ENCODE peak calls at places on chromosomes 4 and X, in five cellular contexts. H is tibial artery, P is A549, K is choroid plexus epithelial cell, G is Peyer's patch. E is an unnamed sample.

GRCh38 chr4:100962698-100963097 is 384.6 kb downstream of the PPP3CA start:
- DNase-seq in G (no peak), P (no peak), H (no peak), K (no peak), E (no peak)

GRCh38 chrX:2875798-2876399 is 47.2 kb downstream of the GYG2 start:
- DNase-seq in P (no peak), G (no peak), H (no peak), K (peak), E (peak)

GRCh38 chr4:153159728-153160221 is 44.5 kb upstream of the TRIM2 start:
- DNase-seq in P (no peak), K (peak), H (no peak), G (no peak), E (peak)

GRCh38 chrX:140180585-140180984 is 215.3 kb upstream of the CXorf66 start:
- DNase-seq in K (peak), G (no peak), H (no peak), P (no peak), E (peak)

GRCh38 chrX:119406739-119407138 is 7.6 kb downstream of the SLC25A43 start:
- DNase-seq in H (no peak), P (no peak), K (no peak), G (no peak), E (peak)

GRCh38 chrX:40617566-40617965 is 5.7 kb upstream of the MPC1L start:
- DNase-seq in G (no peak), P (no peak), K (no peak), H (no peak), E (no peak)

GRCh38 chr4:123477804-123478209 is 81.2 kb downstream of the SPRY1 start:
- DNase-seq in H (no peak), K (peak), P (no peak), G (peak), E (peak)

GRCh38 chr4:4990857-4991540 is 28.3 kb downstream of the CYTL1 start:
- DNase-seq in H (peak), K (peak), P (peak), G (peak), E (peak)

GRCh38 chr4:87848622-87849351 is 16.0 kb downstream of the MEPE start:
- DNase-seq in P (peak), G (peak), H (peak), K (peak), E (peak)

GRCh38 chr4:100517864-100518341 is at the start of gene EMCN:
- DNase-seq in K (peak), P (no peak), G (no peak), H (no peak), E (peak)

GRCh38 chrX:139094671-139095592 is 383.4 kb upstream of the FGF13 start:
- DNase-seq in P (no peak), G (no peak), H (no peak), K (no peak), E (no peak)

GRCh38 chrX:136198678-136199243 is 51.4 kb downstream of the FHL1 start:
- DNase-seq in P (no peak), K (no peak), G (no peak), H (no peak), E (peak)
- H3K4me3 ChIP-seq in P (no peak), K (no peak), G (no peak), H (peak), E (no peak)

GRCh38 chrX:1442016-1442665 is 10.6 kb downstream of the ASMTL start:
- DNase-seq in G (peak), K (no peak), H (peak), P (no peak), E (no peak)

GRCh38 chrX:1440506-1440905 is 12.2 kb downstream of the ASMTL start:
- DNase-seq in G (peak), H (peak), P (no peak), K (no peak), E (no peak)

GRCh38 chrX:1443496-1444075 is 9.1 kb downstream of the ASMTL start:
- DNase-seq in G (no peak), P (no peak), K (no peak), H (peak), E (no peak)

GRCh38 chrX:1444896-1445480 is 7.7 kb downstream of the ASMTL start:
- DNase-seq in K (no peak), G (peak), P (no peak), H (peak), E (no peak)

GRCh38 chrX:1442724-1443367 is 9.9 kb downstream of the ASMTL start:
- DNase-seq in H (peak), K (no peak), G (peak), P (no peak), E (no peak)
- TF ChIP-seq CTCF in H (no peak), K (no peak), G (no peak), P (no peak), E (no peak)

DNA sequence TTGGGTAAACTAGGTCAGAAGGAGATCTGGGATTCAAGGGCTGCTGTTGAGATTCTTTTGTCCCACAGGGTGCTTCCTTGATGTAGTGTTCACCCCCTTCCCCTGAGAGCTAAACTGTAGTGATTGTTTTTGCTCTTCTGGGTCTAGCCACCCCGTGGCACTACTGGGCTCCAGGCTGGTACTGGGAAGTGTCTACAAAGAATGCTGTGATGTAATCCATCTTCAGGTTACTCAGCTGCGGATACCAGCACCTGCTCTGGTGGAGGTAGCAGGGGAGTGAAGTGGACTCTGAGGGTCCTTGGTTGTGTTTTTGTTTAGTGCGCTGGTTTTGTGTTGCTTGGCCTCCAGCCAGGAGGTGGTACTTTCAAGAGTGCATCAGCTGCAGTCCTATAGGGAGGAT is 365.5 kb downstream of the ZNF674 start:
- DNase-seq in H (no peak), G (no peak), K (no peak), P (no peak), E (no peak)
- H3K4me3 ChIP-seq in H (no peak), G (no peak), K (no peak), P (no peak), E (no peak)

GRCh38 chr4:2168469-2169319 is 73.2 kb downstream of the HAUS3 start:
- DNase-seq in K (no peak), G (no peak), H (no peak), P (no peak), E (no peak)
- TF ChIP-seq CTCF in K (no peak), G (peak), H (no peak), P (no peak), E (no peak)

GRCh38 chr4:33724685-33725084 is 2519.6 kb downstream of the ARAP2 start:
- DNase-seq in P (no peak), H (no peak), G (no peak), K (peak), E (peak)

GRCh38 chr4:33725861-33726260 is 2518.5 kb downstream of the ARAP2 start:
- DNase-seq in H (no peak), K (no peak), G (no peak), P (no peak), E (no peak)

GRCh38 chr4:33722800-33723511 is 2521.4 kb downstream of the ARAP2 start:
- DNase-seq in K (peak), G (no peak), P (no peak), H (no peak), E (peak)

GRCh38 chr4:33722254-33722653 is 2522.1 kb downstream of the ARAP2 start:
- DNase-seq in P (no peak), K (peak), H (no peak), G (no peak), E (peak)
- H3K4me3 ChIP-seq in P (no peak), K (no peak), H (no peak), G (no peak), E (no peak)

GRCh38 chr4:85084371-85085170 is 118.1 kb upstream of the WDFY3 start:
- DNase-seq in G (peak), P (peak), K (peak), H (no peak), E (peak)
- TF ChIP-seq CTCF in G (peak), P (peak), K (peak), H (peak), E (peak)

GRCh38 chr4:1252928-1253492 is 4.1 kb upstream of the CTBP1 start:
- DNase-seq in P (no peak), G (peak), H (no peak), K (no peak), E (no peak)
- H3K4me3 ChIP-seq in P (no peak), G (no peak), H (no peak), K (no peak), E (no peak)

E was measured in cardiac fibroblast.